ENCODE peak calls at places on chromosomes 1 and 21, in five cellular contexts. W is T-helper 2 cell, Z is GDM1, O is Caco-2, F is foreskin keratinocyte. A is an unnamed sample.

GRCh38 chr1:197984273-197984672 is 67.1 kb downstream of the LHX9 start:
- DNase-seq in W (no peak), Z (no peak), O (no peak), F (no peak), A (no peak)

GRCh38 chr1:233440952-233441401 is 113.5 kb downstream of the MAP3K21 start:
- DNase-seq in W (no peak), Z (peak), O (peak), F (peak), A (peak)

GRCh38 chr21:42561742-42562141 is 48.1 kb downstream of the SLC37A1 start:
- DNase-seq in W (no peak), Z (no peak), O (no peak), F (no peak), A (no peak)

GRCh38 chr21:17733209-17733608 is 85.9 kb downstream of the C21orf91 start:
- DNase-seq in W (no peak), Z (no peak), O (no peak), F (no peak), A (no peak)

GRCh38 chr1:190169311-190170067 is 308.2 kb downstream of the BRINP3 start:
- DNase-seq in W (no peak), Z (no peak), O (no peak), F (no peak), A (no peak)

GRCh38 chr1:100322436-100323211 is 29.7 kb upstream of the CDC14A start:
- DNase-seq in W (no peak), Z (no peak), O (no peak), F (no peak), A (no peak)

GRCh38 chr21:36879827-36880226 is 86.6 kb downstream of the HLCS start:
- DNase-seq in W (no peak), Z (no peak), O (no peak), F (no peak), A (no peak)

GRCh38 chr1:66623812-66624211 is 89.9 kb downstream of the SGIP1 start:
- DNase-seq in W (no peak), Z (no peak), O (no peak), F (no peak), A (no peak)

GRCh38 chr1:212712451-212713303 is 13.0 kb upstream of the BATF3 start:
- DNase-seq in W (no peak), Z (no peak), O (no peak), F (peak), A (no peak)

GRCh38 chr1:4963251-4963650 is 308.8 kb downstream of the AJAP1 start:
- DNase-seq in W (no peak), Z (no peak), O (no peak), F (peak), A (no peak)

GRCh38 chr1:66445492-66446181 is 88.3 kb upstream of the SGIP1 start:
- DNase-seq in W (peak), Z (peak), O (no peak), F (no peak), A (no peak)

GRCh38 chr1:47229031-47229831 is 2.8 kb downstream of the TAL1 start:
- DNase-seq in W (no peak), Z (no peak), O (no peak), F (no peak), A (no peak)

GRCh38 chr1:10225573-10225972 is 15.2 kb downstream of the KIF1B start:
- DNase-seq in W (no peak), Z (no peak), O (no peak), F (no peak), A (no peak)

GRCh38 chr1:228101994-228102790 is 933 bp downstream of the C1orf35 start:
- DNase-seq in W (peak), Z (no peak), O (peak), F (no peak), A (no peak)

GRCh38 chr1:94540440-94541174 is 952 bp downstream of the F3 start:
- DNase-seq in W (no peak), Z (no peak), O (no peak), F (no peak), A (no peak)

GRCh38 chr1:39528082-39528481 is 36.6 kb downstream of the BMP8A start:
- DNase-seq in W (no peak), Z (no peak), O (no peak), F (no peak), A (no peak)

GRCh38 chr1:38736399-38736798 is 123.2 kb downstream of the RRAGC start:
- DNase-seq in W (no peak), Z (no peak), O (no peak), F (no peak), A (no peak)

GRCh38 chr1:225735252-225736149 is 42.1 kb upstream of the SRP9 start:
- DNase-seq in W (no peak), Z (no peak), O (no peak), F (peak), A (peak)

GRCh38 chr1:116347678-116348077 is 25.4 kb upstream of the ATP1A1 start:
- DNase-seq in W (no peak), Z (no peak), O (no peak), F (no peak), A (no peak)

GRCh38 chr1:45928486-45929205 is 125.2 kb downstream of the MAST2 start:
- DNase-seq in W (no peak), Z (no peak), O (no peak), F (no peak), A (no peak)

GRCh38 chr21:36695671-36696389 is 3.1 kb upstream of the SIM2 start:
- DNase-seq in W (no peak), Z (no peak), O (no peak), F (no peak), A (no peak)

GRCh38 chr21:44500111-44500510 is 39.9 kb downstream of the KRTAP10-1 start:
- DNase-seq in W (no peak), Z (no peak), O (no peak), F (no peak), A (no peak)

GRCh38 chr21:42779431-42779861 is 99.9 kb downstream of the WDR4 start:
- DNase-seq in W (no peak), Z (no peak), O (no peak), F (no peak), A (no peak)

GRCh38 chr1:30785181-30785580 is 27.6 kb upstream of the LAPTM5 start:
- DNase-seq in W (no peak), Z (no peak), O (no peak), F (no peak), A (no peak)

A was measured in tibial nerve.